ENCODE peak calls at places on chromosomes 7 and 10, in six cellular contexts. One of them, this sample, is unnamed. For H3K36me3 and H3K4me1, the result is how much of the 10 kb centered on the place peaks cover.

GRCh38 chr10:72069751-72070501 is 18.4 kb downstream of the SPOCK2 start:
- DNase-seq in breast epithelium: no peak
- DNase-seq in CD8-positive, alpha-beta T cell: no peak
- DNase-seq in Caco-2: peak
- DNase-seq in colonic mucosa: no peak
- DNase-seq in left ventricle myocardium inferior: no peak
- DNase-seq in this sample: no peak

GRCh38 chr7:25564980-25565379 is 336.7 kb upstream of the NPVF start:
- DNase-seq in breast epithelium: no peak
- DNase-seq in CD8-positive, alpha-beta T cell: no peak
- DNase-seq in Caco-2: no peak
- DNase-seq in colonic mucosa: no peak
- DNase-seq in left ventricle myocardium inferior: no peak
- DNase-seq in this sample: no peak

GRCh38 chr10:6089334-6090219 is 743 bp downstream of the RBM17 start:
- DNase-seq in breast epithelium: no peak
- DNase-seq in CD8-positive, alpha-beta T cell: no peak
- DNase-seq in Caco-2: peak
- DNase-seq in colonic mucosa: peak
- DNase-seq in left ventricle myocardium inferior: no peak
- DNase-seq in this sample: no peak

GRCh38 chr7:3158501-3158900 is 114.8 kb upstream of the CARD11 start:
- DNase-seq in breast epithelium: no peak
- DNase-seq in CD8-positive, alpha-beta T cell: no peak
- DNase-seq in Caco-2: no peak
- DNase-seq in colonic mucosa: no peak
- DNase-seq in left ventricle myocardium inferior: no peak
- DNase-seq in this sample: no peak

GRCh38 chr10:74925716-74926115 is 99.3 kb downstream of the KAT6B start:
- DNase-seq in breast epithelium: no peak
- DNase-seq in CD8-positive, alpha-beta T cell: no peak
- DNase-seq in Caco-2: no peak
- DNase-seq in colonic mucosa: no peak
- DNase-seq in left ventricle myocardium inferior: no peak
- DNase-seq in this sample: no peak

GRCh38 chr10:97574374-97575100 is 2.0 kb downstream of the ANKRD2 start:
- DNase-seq in breast epithelium: peak
- DNase-seq in CD8-positive, alpha-beta T cell: no peak
- DNase-seq in Caco-2: peak
- DNase-seq in colonic mucosa: peak
- DNase-seq in left ventricle myocardium inferior: peak
- DNase-seq in this sample: peak

GRCh38 chr7:5557920-5558401 is 134.3 kb upstream of the TNRC18 start:
- DNase-seq in breast epithelium: peak
- DNase-seq in CD8-positive, alpha-beta T cell: no peak
- DNase-seq in Caco-2: no peak
- DNase-seq in colonic mucosa: peak
- DNase-seq in left ventricle myocardium inferior: peak
- DNase-seq in this sample: no peak

GRCh38 chr10:71782917-71783490 is 9.7 kb upstream of the VSIR start:
- DNase-seq in breast epithelium: no peak
- DNase-seq in CD8-positive, alpha-beta T cell: no peak
- DNase-seq in Caco-2: no peak
- DNase-seq in colonic mucosa: no peak
- DNase-seq in left ventricle myocardium inferior: peak
- DNase-seq in this sample: no peak

GRCh38 chr7:851204-851603 is 18.9 kb downstream of the SUN1 start:
- DNase-seq in breast epithelium: no peak
- DNase-seq in CD8-positive, alpha-beta T cell: no peak
- DNase-seq in Caco-2: no peak
- DNase-seq in colonic mucosa: no peak
- DNase-seq in left ventricle myocardium inferior: no peak
- DNase-seq in this sample: no peak

GRCh38 chr7:127993317-127993716 is 37.9 kb downstream of the LRRC4 start:
- DNase-seq in breast epithelium: no peak
- DNase-seq in CD8-positive, alpha-beta T cell: no peak
- DNase-seq in Caco-2: no peak
- DNase-seq in colonic mucosa: no peak
- DNase-seq in left ventricle myocardium inferior: no peak
- DNase-seq in this sample: no peak

GRCh38 chr10:76632158-76633051 is 1005.2 kb downstream of the KCNMA1 start:
- DNase-seq in breast epithelium: no peak
- DNase-seq in CD8-positive, alpha-beta T cell: no peak
- DNase-seq in Caco-2: no peak
- DNase-seq in colonic mucosa: peak
- DNase-seq in left ventricle myocardium inferior: no peak
- DNase-seq in this sample: no peak

GRCh38 chr10:16441106-16441850 is 4.5 kb downstream of the PTER start:
- DNase-seq in breast epithelium: no peak
- DNase-seq in CD8-positive, alpha-beta T cell: no peak
- DNase-seq in Caco-2: no peak
- DNase-seq in colonic mucosa: no peak
- DNase-seq in left ventricle myocardium inferior: no peak
- DNase-seq in this sample: no peak

GRCh38 chr10:42930516-42931205 is 146.2 kb upstream of the RET start:
- DNase-seq in breast epithelium: no peak
- DNase-seq in CD8-positive, alpha-beta T cell: no peak
- DNase-seq in Caco-2: no peak
- DNase-seq in colonic mucosa: no peak
- DNase-seq in left ventricle myocardium inferior: no peak
- DNase-seq in this sample: no peak

GRCh38 chr7:156606135-156606534 is 34.4 kb upstream of the RNF32 start:
- DNase-seq in breast epithelium: no peak
- DNase-seq in CD8-positive, alpha-beta T cell: no peak
- DNase-seq in Caco-2: no peak
- DNase-seq in colonic mucosa: no peak
- DNase-seq in left ventricle myocardium inferior: no peak
- DNase-seq in this sample: no peak

GRCh38 chr7:16563281-16564022 is 36.8 kb downstream of the LRRC72 start:
- DNase-seq in breast epithelium: no peak
- DNase-seq in CD8-positive, alpha-beta T cell: no peak
- DNase-seq in Caco-2: no peak
- DNase-seq in colonic mucosa: no peak
- DNase-seq in left ventricle myocardium inferior: no peak
- DNase-seq in this sample: no peak

GRCh38 chr10:111785921-111786320 is 397.6 kb downstream of the GPAM start:
- DNase-seq in breast epithelium: no peak
- DNase-seq in CD8-positive, alpha-beta T cell: no peak
- DNase-seq in Caco-2: no peak
- DNase-seq in colonic mucosa: no peak
- DNase-seq in left ventricle myocardium inferior: no peak
- DNase-seq in this sample: no peak

GRCh38 chr10:127947206-127947605 is 40.3 kb downstream of the PTPRE start:
- DNase-seq in breast epithelium: no peak
- DNase-seq in CD8-positive, alpha-beta T cell: no peak
- DNase-seq in Caco-2: no peak
- DNase-seq in colonic mucosa: no peak
- DNase-seq in left ventricle myocardium inferior: no peak
- DNase-seq in this sample: no peak

GRCh38 chr7:135300913-135301765 is 67.5 kb downstream of the STRA8 start:
- DNase-seq in breast epithelium: no peak
- DNase-seq in CD8-positive, alpha-beta T cell: no peak
- DNase-seq in Caco-2: no peak
- DNase-seq in colonic mucosa: no peak
- DNase-seq in left ventricle myocardium inferior: no peak
- DNase-seq in this sample: no peak

GRCh38 chr7:131897016-131897789 is 340.8 kb upstream of the PODXL start:
- DNase-seq in breast epithelium: no peak
- DNase-seq in CD8-positive, alpha-beta T cell: no peak
- DNase-seq in Caco-2: no peak
- DNase-seq in colonic mucosa: peak
- DNase-seq in left ventricle myocardium inferior: no peak
- DNase-seq in this sample: no peak

GRCh38 chr10:132389631-132390454 is 7.2 kb upstream of the PWWP2B start:
- DNase-seq in breast epithelium: peak
- DNase-seq in CD8-positive, alpha-beta T cell: no peak
- DNase-seq in Caco-2: peak
- DNase-seq in colonic mucosa: no peak
- DNase-seq in left ventricle myocardium inferior: peak
- DNase-seq in this sample: peak

GRCh38 chr7:45983720-45984032 is 62.6 kb upstream of the IGFBP3 start:
- DNase-seq in breast epithelium: no peak
- DNase-seq in CD8-positive, alpha-beta T cell: no peak
- DNase-seq in Caco-2: no peak
- DNase-seq in colonic mucosa: peak
- DNase-seq in left ventricle myocardium inferior: no peak
- DNase-seq in this sample: no peak

GRCh38 chr7:45982912-45983719 is 62.0 kb upstream of the IGFBP3 start:
- DNase-seq in breast epithelium: no peak
- DNase-seq in CD8-positive, alpha-beta T cell: no peak
- DNase-seq in Caco-2: no peak
- DNase-seq in colonic mucosa: peak
- DNase-seq in left ventricle myocardium inferior: no peak
- DNase-seq in this sample: no peak

GRCh38 chr7:45980181-45980905 is 59.3 kb upstream of the IGFBP3 start:
- DNase-seq in breast epithelium: no peak
- DNase-seq in CD8-positive, alpha-beta T cell: no peak
- DNase-seq in Caco-2: no peak
- DNase-seq in colonic mucosa: peak
- DNase-seq in left ventricle myocardium inferior: no peak
- DNase-seq in this sample: no peak

GRCh38 chr7:45980973-45981372 is 59.9 kb upstream of the IGFBP3 start:
- DNase-seq in breast epithelium: no peak
- DNase-seq in CD8-positive, alpha-beta T cell: no peak
- DNase-seq in Caco-2: no peak
- DNase-seq in colonic mucosa: peak
- DNase-seq in left ventricle myocardium inferior: no peak
- DNase-seq in this sample: no peak

GRCh38 chr7:45982132-45982531 is 61.1 kb upstream of the IGFBP3 start:
- DNase-seq in breast epithelium: no peak
- DNase-seq in CD8-positive, alpha-beta T cell: no peak
- DNase-seq in Caco-2: no peak
- DNase-seq in colonic mucosa: no peak
- DNase-seq in left ventricle myocardium inferior: no peak
- DNase-seq in this sample: no peak
- H3K36me3 ChIP-seq in breast epithelium: under half
- H3K36me3 ChIP-seq in CD8-positive, alpha-beta T cell: under half
- H3K36me3 ChIP-seq in Caco-2: under half
- H3K36me3 ChIP-seq in colonic mucosa: under half
- H3K36me3 ChIP-seq in left ventricle myocardium inferior: under half
- H3K36me3 ChIP-seq in this sample: under half

GRCh38 chr10:80382989-80383388 is 25.4 kb upstream of the PRXL2A start:
- DNase-seq in breast epithelium: no peak
- DNase-seq in CD8-positive, alpha-beta T cell: peak
- DNase-seq in Caco-2: peak
- DNase-seq in colonic mucosa: peak
- DNase-seq in left ventricle myocardium inferior: no peak
- DNase-seq in this sample: no peak
- TF ChIP-seq CTCF in breast epithelium: no peak
- TF ChIP-seq CTCF in CD8-positive, alpha-beta T cell: peak
- TF ChIP-seq CTCF in Caco-2: peak
- TF ChIP-seq CTCF in colonic mucosa: peak
- TF ChIP-seq CTCF in left ventricle myocardium inferior: peak
- TF ChIP-seq CTCF in this sample: peak

GRCh38 chr7:158538156-158538946 is 49.3 kb downstream of the PTPRN2 start:
- DNase-seq in breast epithelium: no peak
- DNase-seq in CD8-positive, alpha-beta T cell: no peak
- DNase-seq in Caco-2: no peak
- DNase-seq in colonic mucosa: no peak
- DNase-seq in left ventricle myocardium inferior: no peak
- DNase-seq in this sample: no peak

GRCh38 chr7:158534598-158534997 is 53.0 kb downstream of the PTPRN2 start:
- DNase-seq in breast epithelium: no peak
- DNase-seq in CD8-positive, alpha-beta T cell: no peak
- DNase-seq in Caco-2: no peak
- DNase-seq in colonic mucosa: no peak
- DNase-seq in left ventricle myocardium inferior: no peak
- DNase-seq in this sample: no peak

GRCh38 chr7:158539711-158540146 is 47.9 kb downstream of the PTPRN2 start:
- DNase-seq in breast epithelium: no peak
- DNase-seq in CD8-positive, alpha-beta T cell: no peak
- DNase-seq in Caco-2: no peak
- DNase-seq in colonic mucosa: no peak
- DNase-seq in left ventricle myocardium inferior: peak
- DNase-seq in this sample: no peak

GRCh38 chr7:158535079-158535478 is 52.5 kb downstream of the PTPRN2 start:
- DNase-seq in breast epithelium: no peak
- DNase-seq in CD8-positive, alpha-beta T cell: no peak
- DNase-seq in Caco-2: no peak
- DNase-seq in colonic mucosa: no peak
- DNase-seq in left ventricle myocardium inferior: no peak
- DNase-seq in this sample: no peak

DNA sequence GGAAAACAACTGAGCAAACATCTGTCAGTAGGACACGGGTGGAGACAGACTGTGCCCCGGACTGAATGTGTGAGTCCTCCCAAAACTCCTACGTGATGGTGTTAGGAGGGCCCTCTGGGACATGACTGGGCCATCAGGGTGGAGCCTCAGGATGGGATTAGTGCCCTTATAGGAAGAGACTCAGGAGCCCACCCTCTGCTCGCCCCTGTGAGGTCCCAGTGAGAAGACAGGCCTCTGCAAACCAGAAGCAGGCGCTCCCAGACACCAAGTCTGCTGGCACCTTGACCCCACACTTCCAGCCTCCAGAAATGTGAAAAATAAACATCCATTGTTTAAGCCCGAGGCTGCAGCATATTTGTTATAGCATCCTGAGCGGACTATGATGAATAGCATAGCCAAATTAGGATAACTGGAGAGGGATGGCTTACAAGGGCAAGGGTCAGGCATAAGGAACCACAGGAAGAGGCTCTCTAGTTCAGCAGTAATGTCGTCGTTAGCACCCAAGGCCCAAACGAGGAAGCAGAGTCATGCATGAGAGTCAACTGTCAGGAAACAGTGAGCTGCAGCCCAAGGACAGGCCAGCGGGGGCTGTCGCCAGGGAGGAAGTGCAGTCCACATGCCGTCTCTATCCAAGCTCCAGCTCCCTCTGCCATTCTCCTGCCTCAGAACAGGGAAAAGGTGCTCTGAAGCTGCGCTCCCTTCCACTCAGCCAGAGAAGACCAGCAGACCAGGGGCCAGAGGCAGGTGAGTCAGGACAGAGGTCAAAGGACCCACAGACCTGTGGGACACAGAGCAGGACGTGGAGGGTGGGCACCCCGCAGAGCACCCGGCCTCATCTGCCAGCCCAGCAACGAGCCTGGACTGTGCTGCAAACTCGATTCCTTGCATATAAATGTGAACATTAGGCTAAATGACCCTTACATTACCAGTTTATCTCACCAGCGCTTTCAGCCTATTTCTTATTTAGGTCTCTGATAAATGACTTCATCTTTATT is 50.5 kb downstream of the PTPRN2 start:
- DNase-seq in breast epithelium: no peak
- DNase-seq in CD8-positive, alpha-beta T cell: no peak
- DNase-seq in Caco-2: no peak
- DNase-seq in colonic mucosa: no peak
- DNase-seq in left ventricle myocardium inferior: no peak
- DNase-seq in this sample: no peak
- H3K4me1 ChIP-seq in breast epithelium: under half
- H3K4me1 ChIP-seq in CD8-positive, alpha-beta T cell: under half
- H3K4me1 ChIP-seq in Caco-2: under half
- H3K4me1 ChIP-seq in colonic mucosa: under half
- H3K4me1 ChIP-seq in left ventricle myocardium inferior: under half
- H3K4me1 ChIP-seq in this sample: under half

DNA sequence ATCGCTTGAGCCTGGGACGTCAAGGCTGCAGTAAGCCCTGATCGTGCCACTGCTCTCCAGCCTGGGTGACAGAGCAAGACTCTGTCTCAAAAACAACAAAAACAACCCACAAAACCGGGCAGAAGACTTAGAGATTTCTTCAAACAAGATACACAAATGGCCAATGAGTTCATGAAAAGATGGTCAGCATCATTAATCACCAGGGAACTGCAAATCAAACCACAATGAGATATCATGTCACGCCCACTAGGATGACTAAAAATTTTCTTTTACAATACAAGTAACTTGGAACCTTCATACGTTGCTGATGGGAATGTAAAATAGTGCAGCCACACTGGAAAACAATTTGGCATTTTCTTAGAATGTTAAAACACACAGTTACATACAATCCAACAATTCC is 77.3 kb upstream of the GRID1 start:
- DNase-seq in breast epithelium: no peak
- DNase-seq in CD8-positive, alpha-beta T cell: no peak
- DNase-seq in Caco-2: no peak
- DNase-seq in colonic mucosa: no peak
- DNase-seq in left ventricle myocardium inferior: no peak
- DNase-seq in this sample: no peak
- H3K36me3 ChIP-seq in breast epithelium: under half
- H3K36me3 ChIP-seq in CD8-positive, alpha-beta T cell: under half
- H3K36me3 ChIP-seq in Caco-2: under half
- H3K36me3 ChIP-seq in colonic mucosa: under half
- H3K36me3 ChIP-seq in left ventricle myocardium inferior: half or more
- H3K36me3 ChIP-seq in this sample: half or more

This sample was measured in RWPE2.